ENCODE peak calls at places on chromosomes 7 and 10, in six cellular contexts. P is HCT116, D is A549, V is K562, O is SK-N-SH, H is H1. C is an unnamed sample.
A peak's percentile ranks its signal among the peaks of the same experiment; 100 is the strongest.

GRCh38 chr10:48708144-48708543 is 23.5 kb downstream of the WDFY4 start:
- DNase-seq in P (no peak), D (no peak), V (no peak), O (no peak), H (no peak), C (no peak)

GRCh38 chr7:22109761-22110160 is 164.1 kb upstream of the CDCA7L start:
- DNase-seq in P (peak; percentile 6), D (peak; percentile 48), V (peak; percentile 65), O (peak; percentile 35), H (no peak), C (no peak)

GRCh38 chr7:11428877-11429617 is 403.0 kb downstream of the THSD7A start:
- DNase-seq in P (no peak), D (no peak), V (no peak), O (no peak), H (no peak), C (no peak)

GRCh38 chr10:31630866-31631567 is 297.6 kb downstream of the ARHGAP12 start:
- DNase-seq in P (no peak), D (no peak), V (no peak), O (no peak), H (no peak), C (peak; percentile 44)

GRCh38 chr10:124048371-124049290 is 44.8 kb downstream of the CHST15 start:
- DNase-seq in P (no peak), D (no peak), V (no peak), O (no peak), H (no peak), C (no peak)

GRCh38 chr7:42907316-42907715 is 4.6 kb downstream of the C7orf25 start:
- DNase-seq in P (no peak), D (no peak), V (no peak), O (no peak), H (no peak), C (no peak)

GRCh38 chr7:81776972-81777371 is 7.1 kb upstream of the HGF start:
- DNase-seq in P (peak; percentile 8), D (no peak), V (no peak), O (no peak), H (no peak), C (no peak)

GRCh38 chr7:29288534-29289091 is 94.0 kb downstream of the CHN2 start:
- DNase-seq in P (no peak), D (no peak), V (no peak), O (no peak), H (no peak), C (no peak)

GRCh38 chr7:49125246-49125645 is 200.9 kb downstream of the CDC14C start:
- DNase-seq in P (no peak), D (no peak), V (no peak), O (no peak), H (no peak), C (no peak)

GRCh38 chr10:60444494-60445064 is 54.9 kb upstream of the ANK3 start:
- DNase-seq in P (peak; percentile 18), D (peak; percentile 43), V (no peak), O (no peak), H (no peak), C (peak; percentile 45)

GRCh38 chr7:135162382-135163001 is 8.0 kb downstream of the CYREN start:
- DNase-seq in P (no peak), D (no peak), V (no peak), O (no peak), H (no peak), C (no peak)

GRCh38 chr7:152911904-152912303 is 152.4 kb downstream of the ACTR3B start:
- DNase-seq in P (no peak), D (no peak), V (no peak), O (no peak), H (no peak), C (no peak)

GRCh38 chr10:88565072-88565471 is 18.0 kb downstream of the RNLS start:
- DNase-seq in P (peak; percentile 12), D (peak; percentile 39), V (no peak), O (peak; percentile 22), H (no peak), C (peak; percentile 42)

GRCh38 chr10:72238392-72239175 is 22.5 kb upstream of the ASCC1 start:
- DNase-seq in P (no peak), D (no peak), V (no peak), O (no peak), H (no peak), C (no peak)

GRCh38 chr7:15446280-15446679 is 115.5 kb downstream of the AGMO start:
- DNase-seq in P (no peak), D (no peak), V (no peak), O (peak; percentile 33), H (no peak), C (no peak)

GRCh38 chr10:20836401-20836800 is 60.7 kb downstream of the NEBL start:
- DNase-seq in P (no peak), D (no peak), V (no peak), O (no peak), H (no peak), C (no peak)

GRCh38 chr10:78511324-78512204 is 477.9 kb downstream of the RPS24 start:
- DNase-seq in P (no peak), D (no peak), V (no peak), O (no peak), H (no peak), C (no peak)

GRCh38 chr10:62426086-62426485 is 51.9 kb downstream of the ZNF365 start:
- DNase-seq in P (peak; percentile 70), D (peak; percentile 52), V (no peak), O (no peak), H (no peak), C (no peak)

GRCh38 chr10:93813507-93814465 is 56.0 kb downstream of the LGI1 start:
- DNase-seq in P (peak; percentile 64), D (peak; percentile 75), V (no peak), O (peak; percentile 64), H (peak; percentile 41), C (peak; percentile 55)

GRCh38 chr7:21550821-21551531 is 8.1 kb downstream of the DNAH11 start:
- DNase-seq in P (peak; percentile 31), D (peak; percentile 16), V (no peak), O (no peak), H (no peak), C (no peak)

GRCh38 chr7:156071612-156072011 is 259.3 kb upstream of the SHH start:
- DNase-seq in P (no peak), D (no peak), V (no peak), O (no peak), H (no peak), C (no peak)

GRCh38 chr10:3347413-3348147 is 175.0 kb upstream of the PITRM1 start:
- DNase-seq in P (no peak), D (no peak), V (no peak), O (no peak), H (no peak), C (no peak)

GRCh38 chr7:115356139-115356746 is 434.3 kb downstream of the MDFIC start:
- DNase-seq in P (peak; percentile 21), D (peak; percentile 27), V (no peak), O (no peak), H (no peak), C (peak; percentile 16)
- TF ChIP-seq CTCF in P (peak; percentile 45), D (peak; percentile 53), V (no peak), O (peak; percentile 64), H (no peak), C (peak; percentile 24)

GRCh38 chr10:122875843-122876492 is 3.4 kb downstream of the FAM24B start:
- DNase-seq in P (no peak), D (no peak), V (no peak), O (no peak), H (peak; percentile 73), C (no peak)

GRCh38 chr10:122876493-122876855 is 2.9 kb downstream of the FAM24B start:
- DNase-seq in P (no peak), D (no peak), V (no peak), O (no peak), H (no peak), C (no peak)

GRCh38 chr10:122878799-122879338 is 512 bp downstream of the FAM24B start:
- DNase-seq in P (no peak), D (no peak), V (no peak), O (peak; percentile 21), H (no peak), C (peak; percentile 39)

GRCh38 chr10:122879339-122880273 is at the start of gene FAM24B:
- DNase-seq in P (peak; percentile 88), D (peak; percentile 98), V (peak; percentile 92), O (peak; percentile 94), H (no peak), C (peak; percentile 99)

DNA sequence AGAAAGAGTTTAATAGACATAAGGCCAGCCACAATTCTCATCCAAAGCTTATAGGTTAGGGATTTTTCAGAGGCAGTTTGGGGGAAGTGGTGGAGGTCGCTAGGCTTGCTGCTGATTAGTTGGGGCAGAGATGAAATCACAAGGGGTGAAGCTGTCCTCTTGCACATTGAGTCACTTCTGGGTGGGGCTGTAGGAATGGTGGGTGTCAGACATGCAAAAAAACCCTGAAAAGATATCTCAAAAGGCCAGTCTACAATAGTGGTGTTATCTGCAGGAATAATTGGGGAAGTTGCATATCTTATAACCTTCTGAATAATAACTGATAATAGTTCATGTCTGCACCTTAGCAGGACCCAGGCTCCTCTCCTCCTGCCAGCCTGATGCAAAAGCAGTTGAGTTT is 2.1 kb downstream of the FAM24B start:
- DNase-seq in P (no peak), D (no peak), V (peak; percentile 31), O (no peak), H (no peak), C (no peak)
- H3K4me1 ChIP-seq in P (peaks cover 6% of the 10 kb centered on the region), D (peaks cover 34% of the 10 kb centered on the region), V (peaks cover 9% of the 10 kb centered on the region), O (peaks cover 12% of the 10 kb centered on the region), H (peaks cover 5% of the 10 kb centered on the region), C (peaks cover 26% of the 10 kb centered on the region)

DNA sequence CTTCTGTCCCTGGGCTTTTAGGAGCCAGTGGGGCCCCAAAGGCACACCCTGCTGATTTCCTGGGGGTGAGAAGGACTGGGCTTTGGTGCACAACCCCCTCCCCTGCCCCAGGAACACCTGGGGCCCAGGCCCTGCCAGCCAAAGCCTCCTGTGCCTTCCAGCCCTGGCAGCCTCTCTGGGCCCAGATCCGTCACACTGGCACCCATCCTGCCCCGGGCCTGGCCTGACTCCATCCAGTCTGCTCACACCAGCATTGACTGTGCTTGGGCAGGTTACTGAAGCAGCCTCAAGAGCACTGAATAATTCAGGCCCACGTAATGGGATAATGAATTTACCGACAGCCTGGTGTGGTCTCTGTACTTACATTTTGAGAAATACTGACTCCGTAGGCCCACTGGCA is 12.0 kb upstream of the COMTD1 start:
- DNase-seq in P (no peak), D (no peak), V (no peak), O (no peak), H (no peak), C (no peak)
- TF ChIP-seq MAX in P (no peak), D (no peak), V (no peak), O (no peak), H (no peak), C (no peak)

DNA sequence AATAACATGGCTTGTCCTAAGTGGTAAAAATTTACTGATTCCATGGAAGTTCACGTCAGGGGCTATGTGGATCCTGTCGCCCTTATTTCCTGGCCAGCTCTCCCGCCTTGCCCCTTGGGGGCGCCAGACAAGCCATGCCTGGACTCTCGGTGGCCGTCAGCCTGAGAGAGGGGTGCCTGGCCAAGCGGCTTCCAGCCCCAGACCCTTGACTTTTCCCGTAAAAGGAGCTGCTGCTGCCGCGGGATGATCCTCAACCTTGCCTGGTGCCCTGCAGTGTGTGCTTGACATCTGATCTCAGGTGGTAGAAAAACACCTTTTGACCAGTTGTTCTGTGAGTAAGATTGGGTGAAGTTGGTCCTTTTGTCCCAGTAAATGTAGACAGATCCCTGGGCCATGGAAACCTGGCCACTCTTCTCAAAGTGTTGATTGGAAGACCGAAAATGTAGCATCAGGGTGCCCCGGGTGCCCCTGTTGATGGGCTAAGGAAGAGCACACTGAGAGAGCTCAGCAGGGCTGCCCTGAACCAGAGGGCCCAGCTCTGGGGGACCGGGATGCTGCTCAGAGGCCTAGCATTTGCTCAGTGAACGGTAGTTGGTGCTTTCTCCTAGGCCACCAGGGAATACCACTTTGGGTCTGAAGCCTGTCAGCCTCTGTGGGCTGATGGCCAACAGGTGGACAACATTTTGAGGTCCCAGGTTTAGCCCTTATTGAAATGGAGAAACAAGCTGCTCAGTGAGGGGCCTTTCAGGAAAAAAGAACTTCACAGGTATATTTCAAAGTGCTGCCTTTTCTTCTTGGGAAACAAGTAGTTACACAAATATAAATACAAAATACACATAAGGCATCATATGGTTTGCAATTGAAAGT is 162.5 kb downstream of the LRMDA start:
- DNase-seq in P (no peak), D (no peak), V (peak; percentile 27), O (no peak), H (no peak), C (no peak)
- TF ChIP-seq CTCF in P (peak; percentile 6), D (peak; percentile 6), V (peak; percentile 60), O (peak; percentile 30), H (peak; percentile 89), C (no peak)

C was measured in endothelial cell of umbilical vein.